ENCODE peak calls at places on chromosomes 7 and 10, in five cellular contexts. V, Q, B, E and T are unnamed samples.

GRCh38 chr7:92945840-92946239 is 109.5 kb upstream of the CDK6 start:
- DNase-seq in E (no peak), Q (no peak), B (no peak), V (no peak), T (no peak)

GRCh38 chr10:78634389-78634815 is 434.4 kb upstream of the ZMIZ1 start:
- DNase-seq in E (no peak), B (peak; percentile 30), V (no peak), Q (no peak), T (no peak)

GRCh38 chr7:80870806-80871205 is 48.0 kb downstream of the SEMA3C start:
- DNase-seq in V (no peak), Q (no peak), E (no peak), B (no peak), T (no peak)

GRCh38 chr10:88542522-88542921 is 40.6 kb downstream of the RNLS start:
- DNase-seq in B (no peak), E (no peak), V (no peak), Q (no peak), T (no peak)

GRCh38 chr10:42973870-42974692 is 102.8 kb upstream of the RET start:
- DNase-seq in Q (no peak), E (no peak), V (no peak), B (no peak), T (peak; percentile 75)

GRCh38 chr7:41315764-41316163 is 387.1 kb downstream of the INHBA start:
- DNase-seq in E (no peak), B (no peak), Q (no peak), V (no peak), T (no peak)

GRCh38 chr10:18195060-18195799 is 55.0 kb downstream of the CACNB2 start:
- DNase-seq in B (no peak), V (no peak), E (no peak), Q (no peak), T (no peak)

GRCh38 chr7:38656976-38657375 is 25.8 kb upstream of the AMPH start:
- DNase-seq in Q (no peak), B (no peak), E (no peak), V (no peak), T (no peak)

GRCh38 chr7:81845628-81846259 is 75.9 kb upstream of the HGF start:
- DNase-seq in V (no peak), Q (no peak), B (no peak), E (no peak), T (no peak)

GRCh38 chr7:75961194-75961593 is 33.2 kb downstream of the TMEM120A start:
- DNase-seq in B (no peak), V (no peak), E (no peak), Q (no peak), T (no peak)

GRCh38 chr7:12025246-12025645 is 185.8 kb upstream of the TMEM106B start:
- DNase-seq in B (no peak), V (no peak), Q (no peak), E (no peak), T (no peak)

GRCh38 chr10:124588736-124589451 is 127.3 kb downstream of the LHPP start:
- DNase-seq in V (no peak), B (no peak), E (peak; percentile 53), Q (no peak), T (peak; percentile 72)

GRCh38 chr7:39458346-39458745 is 107.9 kb upstream of the YAE1 start:
- DNase-seq in B (no peak), E (no peak), Q (no peak), V (no peak), T (no peak)

GRCh38 chr10:14016011-14016536 is 314.6 kb downstream of the FRMD4A start:
- DNase-seq in E (no peak), B (no peak), Q (no peak), V (no peak), T (no peak)

GRCh38 chr7:98852826-98853225 is 17.0 kb downstream of the TMEM130 start:
- DNase-seq in B (no peak), E (no peak), Q (no peak), V (no peak), T (no peak)

GRCh38 chr10:92813979-92814378 is 34.3 kb upstream of the EXOC6 start:
- DNase-seq in Q (peak; percentile 34), E (no peak), V (no peak), B (no peak), T (no peak)

GRCh38 chr7:63071396-63071795 is 927.3 kb upstream of the ZNF722 start:
- DNase-seq in B (peak; percentile 4), E (no peak), Q (peak; percentile 37), V (no peak), T (no peak)

GRCh38 chr10:43299579-43299978 is 32.7 kb upstream of the RASGEF1A start:
- DNase-seq in V (no peak), B (no peak), E (no peak), Q (no peak), T (no peak)

GRCh38 chr10:99467236-99467999 is 37.0 kb upstream of the GOT1 start:
- DNase-seq in B (no peak), Q (no peak), V (no peak), E (no peak), T (no peak)

GRCh38 chr7:149469806-149470205 is 8.9 kb upstream of the ZNF777 start:
- DNase-seq in V (no peak), Q (peak; percentile 47), E (no peak), B (no peak), T (no peak)

DNA sequence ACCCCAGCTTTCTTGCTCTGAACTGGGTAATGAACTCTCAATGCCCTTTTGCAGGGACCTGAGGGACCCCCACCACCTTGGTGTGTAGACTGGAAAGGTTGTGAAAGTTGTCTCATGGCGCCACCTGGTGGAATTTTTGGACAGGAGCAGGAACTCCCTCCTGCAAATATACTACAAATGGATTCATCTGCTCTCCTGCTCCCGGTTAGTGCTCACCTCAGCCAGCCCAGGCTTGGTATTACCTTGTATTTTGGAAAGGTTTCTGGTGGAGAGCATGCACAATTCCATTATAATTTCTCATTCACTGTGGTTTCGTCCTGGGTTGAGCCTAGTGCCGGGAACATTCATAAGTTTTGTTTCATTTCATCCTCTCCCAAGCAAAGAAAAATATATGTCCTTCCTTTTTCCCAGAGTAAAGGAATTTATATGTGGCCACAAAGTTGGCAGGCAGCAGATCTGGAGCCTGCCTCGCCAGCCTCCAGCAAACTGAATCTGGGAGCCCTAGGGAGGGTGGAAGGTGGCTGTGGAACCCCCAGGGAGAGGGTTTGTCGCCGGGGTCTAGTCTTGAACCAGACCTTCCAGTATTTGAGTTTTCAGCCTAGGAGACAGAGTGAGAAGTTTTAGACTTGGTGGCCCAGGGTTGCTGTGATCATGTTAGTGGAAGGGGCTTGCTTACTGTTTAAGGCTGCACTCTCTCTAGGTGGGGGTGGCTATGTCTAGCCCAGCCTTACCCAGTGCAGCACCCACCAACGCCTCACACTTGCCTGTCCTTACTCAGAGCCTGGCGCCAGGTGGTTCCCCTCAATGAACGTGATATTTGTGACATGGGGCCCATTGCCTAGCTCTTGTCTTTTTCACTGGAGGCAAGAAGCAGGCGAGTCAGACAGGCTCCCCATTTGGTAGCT is 9.5 kb downstream of the FAM241B start:
- DNase-seq in E (no peak), B (peak; percentile 75), Q (no peak), V (peak; percentile 79), T (peak; percentile 58)
- TF ChIP-seq CTCF in E (peak; percentile 89), B (peak; percentile 68), Q (peak; percentile 83), V (peak; percentile 88), T (peak; percentile 99)

DNA sequence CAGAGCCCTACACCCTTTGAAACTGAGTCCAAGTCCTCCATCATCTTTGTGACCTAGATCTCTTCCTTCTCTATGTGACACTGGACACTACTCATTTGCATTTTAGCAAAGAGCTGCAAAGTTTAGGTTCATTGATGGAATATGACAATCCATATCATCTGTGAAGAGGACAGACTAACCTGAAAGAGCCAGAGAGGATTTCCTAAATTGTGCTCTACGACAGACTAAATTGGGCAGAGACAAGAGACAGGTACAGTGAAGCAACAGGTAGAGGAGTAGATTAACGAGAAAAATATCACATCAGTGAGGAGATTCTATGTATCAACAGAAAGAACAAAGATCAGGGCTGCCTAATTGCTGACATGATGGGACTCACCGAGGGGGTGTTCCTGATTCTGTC is at the start of gene TAS2R3:
- DNase-seq in B (no peak), V (no peak), E (no peak), Q (no peak), T (no peak)
- TF ChIP-seq CTCF in B (no peak), V (no peak), E (no peak), Q (no peak), T (no peak)

DNA sequence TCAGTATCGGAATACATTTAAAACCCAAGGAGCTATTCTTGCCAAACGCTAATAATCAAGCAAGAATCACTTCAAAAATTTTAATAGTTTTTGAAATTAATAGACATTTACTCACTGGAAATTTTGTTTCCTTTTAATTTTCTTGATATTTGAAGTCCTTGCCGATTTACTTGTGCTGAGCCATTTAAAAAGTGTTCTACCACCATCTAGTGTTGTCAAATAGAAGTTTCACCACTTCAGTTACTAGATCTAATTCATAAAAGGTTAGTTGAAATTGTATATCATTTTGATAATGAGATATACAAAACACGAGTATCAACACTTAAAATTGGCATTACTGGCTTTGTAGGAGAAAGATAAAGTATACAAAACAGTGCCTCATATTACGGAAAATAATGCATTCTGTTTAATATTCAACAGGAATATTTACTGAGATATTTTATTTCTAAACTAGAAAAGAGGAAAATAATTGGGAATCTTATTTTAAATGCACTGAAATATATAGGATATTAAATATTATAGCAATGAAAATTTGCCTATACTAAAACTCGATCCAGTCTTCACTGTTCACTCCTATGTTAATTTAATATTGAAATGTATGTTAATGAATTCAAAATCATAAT is 664.8 kb upstream of the SEMA3D start:
- DNase-seq in E (no peak), B (no peak), Q (no peak), V (no peak), T (no peak)
- TF ChIP-seq CTCF in E (peak; percentile 54), B (no peak), Q (peak; percentile 23), V (no peak), T (peak; percentile 88)

GRCh38 chr10:112565434-112566053 is 118.5 kb downstream of the VTI1A start:
- DNase-seq in Q (no peak), B (peak; percentile 26), V (no peak), E (no peak), T (no peak)
- TF ChIP-seq CTCF in Q (no peak), B (peak; percentile 54), V (peak; percentile 55), E (peak; percentile 63), T (peak; percentile 90)

GRCh38 chr10:106147050-106147449 is 1017.5 kb downstream of the SORCS1 start:
- DNase-seq in E (no peak), Q (no peak), B (no peak), V (no peak), T (no peak)
- TF ChIP-seq CTCF in E (no peak), Q (no peak), B (no peak), V (no peak), T (no peak)

DNA sequence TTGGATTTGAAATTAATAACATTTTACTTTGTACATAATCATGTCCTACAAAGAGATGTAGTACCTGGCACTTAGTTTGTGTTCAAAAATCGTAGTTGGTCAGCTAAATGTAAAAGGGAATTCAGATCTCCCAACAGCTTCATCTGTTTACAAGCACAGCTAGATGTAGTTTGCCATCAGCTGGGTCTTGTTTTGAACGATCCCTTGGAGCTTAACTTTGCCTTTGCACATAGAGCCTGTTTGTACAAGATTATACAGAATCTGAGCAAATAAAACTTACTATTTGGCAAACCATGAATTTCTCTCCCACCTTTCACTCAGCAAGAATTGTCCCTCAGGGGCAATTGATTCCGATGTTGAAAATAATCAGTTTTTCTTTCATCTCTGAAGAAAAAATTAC is 36.1 kb upstream of the ADD3 start:
- DNase-seq in B (no peak), Q (no peak), E (no peak), V (no peak), T (no peak)
- TF ChIP-seq CTCF in B (no peak), Q (no peak), E (no peak), V (no peak), T (no peak)

GRCh38 chr7:116990056-116990455 is 36.8 kb downstream of the ST7 start:
- DNase-seq in Q (no peak), B (no peak), V (no peak), E (no peak), T (no peak)
- TF ChIP-seq CTCF in Q (no peak), B (no peak), V (no peak), E (no peak), T (no peak)

GRCh38 chr10:47152861-47153349 is 147.1 kb upstream of the GDF10 start:
- DNase-seq in E (no peak), V (no peak), B (no peak), Q (peak; percentile 90), T (no peak)
- TF ChIP-seq CTCF in E (no peak), V (peak; percentile 41), B (no peak), Q (peak; percentile 38), T (peak; percentile 62)